ENCODE peak calls at places on chromosomes 2 and 18, in eight cellular contexts. One of them, this sample, is unnamed.

GRCh38 chr2:29235411-29235810 is 120.2 kb downstream of the CLIP4 start:
- DNase-seq in neuronal stem cell: no peak
- DNase-seq in astrocyte of the spinal cord: no peak
- DNase-seq in left ventricle myocardium inferior: no peak
- DNase-seq in aorta: no peak
- DNase-seq in transverse colon: no peak
- DNase-seq in foreskin fibroblast: no peak
- DNase-seq in psoas muscle: no peak
- DNase-seq in this sample: no peak

GRCh38 chr2:14634885-14635871 is 2.7 kb downstream of the LRATD1 start:
- DNase-seq in neuronal stem cell: peak
- DNase-seq in astrocyte of the spinal cord: peak
- DNase-seq in left ventricle myocardium inferior: peak
- DNase-seq in aorta: peak
- DNase-seq in transverse colon: peak
- DNase-seq in foreskin fibroblast: peak
- DNase-seq in psoas muscle: peak
- DNase-seq in this sample: peak

GRCh38 chr18:76451475-76452331 is 43.3 kb downstream of the ZNF516 start:
- DNase-seq in neuronal stem cell: peak
- DNase-seq in astrocyte of the spinal cord: no peak
- DNase-seq in left ventricle myocardium inferior: no peak
- DNase-seq in aorta: no peak
- DNase-seq in transverse colon: no peak
- DNase-seq in foreskin fibroblast: no peak
- DNase-seq in psoas muscle: no peak
- DNase-seq in this sample: no peak

GRCh38 chr2:205751621-205752031 is 69.3 kb downstream of the NRP2 start:
- DNase-seq in neuronal stem cell: no peak
- DNase-seq in astrocyte of the spinal cord: peak
- DNase-seq in left ventricle myocardium inferior: no peak
- DNase-seq in aorta: no peak
- DNase-seq in transverse colon: no peak
- DNase-seq in foreskin fibroblast: no peak
- DNase-seq in psoas muscle: no peak
- DNase-seq in this sample: no peak

GRCh38 chr2:150190546-150190945 is 296.9 kb downstream of the RND3 start:
- DNase-seq in neuronal stem cell: no peak
- DNase-seq in astrocyte of the spinal cord: no peak
- DNase-seq in left ventricle myocardium inferior: no peak
- DNase-seq in aorta: no peak
- DNase-seq in transverse colon: no peak
- DNase-seq in foreskin fibroblast: no peak
- DNase-seq in psoas muscle: no peak
- DNase-seq in this sample: no peak

GRCh38 chr2:200863655-200864205 is 728 bp downstream of the CLK1 start:
- DNase-seq in neuronal stem cell: no peak
- DNase-seq in astrocyte of the spinal cord: no peak
- DNase-seq in left ventricle myocardium inferior: no peak
- DNase-seq in aorta: no peak
- DNase-seq in transverse colon: peak
- DNase-seq in foreskin fibroblast: no peak
- DNase-seq in psoas muscle: peak
- DNase-seq in this sample: no peak

GRCh38 chr18:3458952-3459853 is 9.2 kb downstream of the TGIF1 start:
- DNase-seq in neuronal stem cell: no peak
- DNase-seq in astrocyte of the spinal cord: peak
- DNase-seq in left ventricle myocardium inferior: no peak
- DNase-seq in aorta: no peak
- DNase-seq in transverse colon: no peak
- DNase-seq in foreskin fibroblast: peak
- DNase-seq in psoas muscle: no peak
- DNase-seq in this sample: no peak

GRCh38 chr2:25035537-25036220 is 6.2 kb upstream of the EFR3B start:
- DNase-seq in neuronal stem cell: no peak
- DNase-seq in astrocyte of the spinal cord: no peak
- DNase-seq in left ventricle myocardium inferior: no peak
- DNase-seq in aorta: peak
- DNase-seq in transverse colon: no peak
- DNase-seq in foreskin fibroblast: no peak
- DNase-seq in psoas muscle: no peak
- DNase-seq in this sample: no peak

GRCh38 chr2:8252997-8253694 is 428.7 kb upstream of the ID2 start:
- DNase-seq in neuronal stem cell: no peak
- DNase-seq in astrocyte of the spinal cord: no peak
- DNase-seq in left ventricle myocardium inferior: no peak
- DNase-seq in aorta: no peak
- DNase-seq in transverse colon: no peak
- DNase-seq in foreskin fibroblast: no peak
- DNase-seq in psoas muscle: no peak
- DNase-seq in this sample: no peak

GRCh38 chr2:111121028-111121872 is 536 bp downstream of the BCL2L11 start:
- DNase-seq in neuronal stem cell: peak
- DNase-seq in astrocyte of the spinal cord: peak
- DNase-seq in left ventricle myocardium inferior: peak
- DNase-seq in aorta: peak
- DNase-seq in transverse colon: peak
- DNase-seq in foreskin fibroblast: peak
- DNase-seq in psoas muscle: peak
- DNase-seq in this sample: no peak

GRCh38 chr18:47260138-47260923 is 8.9 kb upstream of the SKOR2 start:
- DNase-seq in neuronal stem cell: peak
- DNase-seq in astrocyte of the spinal cord: peak
- DNase-seq in left ventricle myocardium inferior: peak
- DNase-seq in aorta: no peak
- DNase-seq in transverse colon: peak
- DNase-seq in foreskin fibroblast: peak
- DNase-seq in psoas muscle: no peak
- DNase-seq in this sample: peak

GRCh38 chr18:55326134-55326533 is 261.9 kb downstream of the TCF4 start:
- DNase-seq in neuronal stem cell: no peak
- DNase-seq in astrocyte of the spinal cord: no peak
- DNase-seq in left ventricle myocardium inferior: no peak
- DNase-seq in aorta: no peak
- DNase-seq in transverse colon: no peak
- DNase-seq in foreskin fibroblast: no peak
- DNase-seq in psoas muscle: no peak
- DNase-seq in this sample: no peak

GRCh38 chr2:68512352-68512751 is 45.0 kb downstream of the APLF start:
- DNase-seq in neuronal stem cell: no peak
- DNase-seq in astrocyte of the spinal cord: no peak
- DNase-seq in left ventricle myocardium inferior: no peak
- DNase-seq in aorta: no peak
- DNase-seq in transverse colon: no peak
- DNase-seq in foreskin fibroblast: no peak
- DNase-seq in psoas muscle: no peak
- DNase-seq in this sample: no peak

GRCh38 chr2:239911630-239912071 is 113.5 kb downstream of the NDUFA10 start:
- DNase-seq in neuronal stem cell: no peak
- DNase-seq in astrocyte of the spinal cord: no peak
- DNase-seq in left ventricle myocardium inferior: no peak
- DNase-seq in aorta: peak
- DNase-seq in transverse colon: no peak
- DNase-seq in foreskin fibroblast: no peak
- DNase-seq in psoas muscle: no peak
- DNase-seq in this sample: no peak

GRCh38 chr2:28345619-28346018 is 47.0 kb upstream of the FOSL2 start:
- DNase-seq in neuronal stem cell: no peak
- DNase-seq in astrocyte of the spinal cord: no peak
- DNase-seq in left ventricle myocardium inferior: peak
- DNase-seq in aorta: no peak
- DNase-seq in transverse colon: no peak
- DNase-seq in foreskin fibroblast: no peak
- DNase-seq in psoas muscle: peak
- DNase-seq in this sample: no peak

GRCh38 chr18:58862851-58863538 is 1.7 kb upstream of the ZNF532 start:
- DNase-seq in neuronal stem cell: no peak
- DNase-seq in astrocyte of the spinal cord: peak
- DNase-seq in left ventricle myocardium inferior: peak
- DNase-seq in aorta: no peak
- DNase-seq in transverse colon: peak
- DNase-seq in foreskin fibroblast: peak
- DNase-seq in psoas muscle: peak
- DNase-seq in this sample: no peak

GRCh38 chr2:108347786-108348185 is 30.0 kb upstream of the SULT1C4 start:
- DNase-seq in neuronal stem cell: no peak
- DNase-seq in astrocyte of the spinal cord: no peak
- DNase-seq in left ventricle myocardium inferior: no peak
- DNase-seq in aorta: no peak
- DNase-seq in transverse colon: no peak
- DNase-seq in foreskin fibroblast: no peak
- DNase-seq in psoas muscle: no peak
- DNase-seq in this sample: no peak
- H3K4me3 ChIP-seq in neuronal stem cell: no peak
- H3K4me3 ChIP-seq in astrocyte of the spinal cord: no peak
- H3K4me3 ChIP-seq in left ventricle myocardium inferior: no peak
- H3K4me3 ChIP-seq in aorta: no peak
- H3K4me3 ChIP-seq in transverse colon: no peak
- H3K4me3 ChIP-seq in foreskin fibroblast: no peak
- H3K4me3 ChIP-seq in psoas muscle: no peak
- H3K4me3 ChIP-seq in this sample: no peak

GRCh38 chr2:6932833-6933232 is 15.6 kb downstream of the RNF144A start:
- DNase-seq in neuronal stem cell: no peak
- DNase-seq in astrocyte of the spinal cord: no peak
- DNase-seq in left ventricle myocardium inferior: no peak
- DNase-seq in aorta: no peak
- DNase-seq in transverse colon: no peak
- DNase-seq in foreskin fibroblast: no peak
- DNase-seq in psoas muscle: no peak
- DNase-seq in this sample: no peak

GRCh38 chr2:6937157-6937556 is 19.9 kb downstream of the RNF144A start:
- DNase-seq in neuronal stem cell: no peak
- DNase-seq in astrocyte of the spinal cord: no peak
- DNase-seq in left ventricle myocardium inferior: no peak
- DNase-seq in aorta: no peak
- DNase-seq in transverse colon: no peak
- DNase-seq in foreskin fibroblast: no peak
- DNase-seq in psoas muscle: no peak
- DNase-seq in this sample: no peak

GRCh38 chr2:6934329-6934728 is 17.1 kb downstream of the RNF144A start:
- DNase-seq in neuronal stem cell: no peak
- DNase-seq in astrocyte of the spinal cord: no peak
- DNase-seq in left ventricle myocardium inferior: no peak
- DNase-seq in aorta: no peak
- DNase-seq in transverse colon: no peak
- DNase-seq in foreskin fibroblast: no peak
- DNase-seq in psoas muscle: no peak
- DNase-seq in this sample: no peak

GRCh38 chr2:6937582-6937981 is 20.4 kb downstream of the RNF144A start:
- DNase-seq in neuronal stem cell: no peak
- DNase-seq in astrocyte of the spinal cord: no peak
- DNase-seq in left ventricle myocardium inferior: no peak
- DNase-seq in aorta: no peak
- DNase-seq in transverse colon: no peak
- DNase-seq in foreskin fibroblast: no peak
- DNase-seq in psoas muscle: no peak
- DNase-seq in this sample: no peak

GRCh38 chr2:6934758-6935638 is 17.8 kb downstream of the RNF144A start:
- DNase-seq in neuronal stem cell: no peak
- DNase-seq in astrocyte of the spinal cord: no peak
- DNase-seq in left ventricle myocardium inferior: no peak
- DNase-seq in aorta: no peak
- DNase-seq in transverse colon: no peak
- DNase-seq in foreskin fibroblast: no peak
- DNase-seq in psoas muscle: no peak
- DNase-seq in this sample: no peak
- H3K4me3 ChIP-seq in neuronal stem cell: no peak
- H3K4me3 ChIP-seq in astrocyte of the spinal cord: no peak
- H3K4me3 ChIP-seq in left ventricle myocardium inferior: no peak
- H3K4me3 ChIP-seq in aorta: no peak
- H3K4me3 ChIP-seq in transverse colon: no peak
- H3K4me3 ChIP-seq in foreskin fibroblast: no peak
- H3K4me3 ChIP-seq in psoas muscle: no peak
- H3K4me3 ChIP-seq in this sample: no peak

GRCh38 chr2:1789610-1790009 is 45.3 kb upstream of the PXDN start:
- DNase-seq in neuronal stem cell: no peak
- DNase-seq in astrocyte of the spinal cord: no peak
- DNase-seq in left ventricle myocardium inferior: no peak
- DNase-seq in aorta: peak
- DNase-seq in transverse colon: no peak
- DNase-seq in foreskin fibroblast: no peak
- DNase-seq in psoas muscle: no peak
- DNase-seq in this sample: no peak

GRCh38 chr2:1790473-1790872 is 46.2 kb upstream of the PXDN start:
- DNase-seq in neuronal stem cell: no peak
- DNase-seq in astrocyte of the spinal cord: no peak
- DNase-seq in left ventricle myocardium inferior: no peak
- DNase-seq in aorta: peak
- DNase-seq in transverse colon: no peak
- DNase-seq in foreskin fibroblast: no peak
- DNase-seq in psoas muscle: no peak
- DNase-seq in this sample: no peak

GRCh38 chr2:1787799-1788477 is 43.6 kb upstream of the PXDN start:
- DNase-seq in neuronal stem cell: no peak
- DNase-seq in astrocyte of the spinal cord: no peak
- DNase-seq in left ventricle myocardium inferior: no peak
- DNase-seq in aorta: peak
- DNase-seq in transverse colon: no peak
- DNase-seq in foreskin fibroblast: no peak
- DNase-seq in psoas muscle: no peak
- DNase-seq in this sample: no peak

GRCh38 chr2:1790996-1791395 is 46.7 kb upstream of the PXDN start:
- DNase-seq in neuronal stem cell: no peak
- DNase-seq in astrocyte of the spinal cord: no peak
- DNase-seq in left ventricle myocardium inferior: no peak
- DNase-seq in aorta: no peak
- DNase-seq in transverse colon: no peak
- DNase-seq in foreskin fibroblast: no peak
- DNase-seq in psoas muscle: no peak
- DNase-seq in this sample: no peak

DNA sequence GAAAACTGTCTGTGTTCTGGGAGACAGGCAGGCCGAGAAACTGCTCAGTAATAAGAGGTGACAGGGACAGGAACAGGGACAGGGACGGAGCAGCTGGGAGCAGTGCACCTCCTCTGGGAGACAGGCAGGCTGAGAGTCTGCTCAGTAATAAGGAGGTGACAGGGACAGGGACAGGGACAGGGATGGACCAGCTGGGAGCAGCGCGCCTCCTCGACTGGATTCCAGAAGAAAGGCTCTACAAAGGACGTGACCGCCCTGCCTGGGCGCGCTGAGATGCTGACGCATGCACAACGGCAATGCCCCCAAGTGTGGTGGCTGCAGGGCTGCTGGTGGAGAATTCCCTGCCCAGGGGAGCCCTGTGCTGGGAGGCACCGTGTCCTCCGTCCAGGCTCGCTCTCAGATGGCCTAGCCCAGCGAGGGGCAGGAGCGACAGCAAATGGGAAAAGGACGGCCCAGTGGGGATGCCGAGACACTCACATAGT is 44.2 kb upstream of the PXDN start:
- DNase-seq in neuronal stem cell: no peak
- DNase-seq in astrocyte of the spinal cord: no peak
- DNase-seq in left ventricle myocardium inferior: no peak
- DNase-seq in aorta: peak
- DNase-seq in transverse colon: no peak
- DNase-seq in foreskin fibroblast: no peak
- DNase-seq in psoas muscle: no peak
- DNase-seq in this sample: no peak
- H3K4me3 ChIP-seq in neuronal stem cell: no peak
- H3K4me3 ChIP-seq in astrocyte of the spinal cord: no peak
- H3K4me3 ChIP-seq in left ventricle myocardium inferior: no peak
- H3K4me3 ChIP-seq in aorta: no peak
- H3K4me3 ChIP-seq in transverse colon: no peak
- H3K4me3 ChIP-seq in foreskin fibroblast: no peak
- H3K4me3 ChIP-seq in psoas muscle: no peak
- H3K4me3 ChIP-seq in this sample: no peak

GRCh38 chr2:235569837-235570236 is 76.0 kb downstream of the AGAP1 start:
- DNase-seq in neuronal stem cell: no peak
- DNase-seq in astrocyte of the spinal cord: no peak
- DNase-seq in left ventricle myocardium inferior: no peak
- DNase-seq in aorta: no peak
- DNase-seq in transverse colon: no peak
- DNase-seq in foreskin fibroblast: no peak
- DNase-seq in psoas muscle: no peak
- DNase-seq in this sample: no peak
- H3K4me3 ChIP-seq in neuronal stem cell: no peak
- H3K4me3 ChIP-seq in astrocyte of the spinal cord: no peak
- H3K4me3 ChIP-seq in left ventricle myocardium inferior: no peak
- H3K4me3 ChIP-seq in aorta: no peak
- H3K4me3 ChIP-seq in transverse colon: no peak
- H3K4me3 ChIP-seq in foreskin fibroblast: peak
- H3K4me3 ChIP-seq in psoas muscle: no peak
- H3K4me3 ChIP-seq in this sample: no peak

This sample was measured in astrocyte of the cerebellum.